ENCODE peak calls at places on chromosomes 12 and 14, in five cellular contexts. E, K, S, X and Q are unnamed samples.
A peak's percentile ranks its signal among the peaks of the same experiment; 100 is the strongest.

GRCh38 chr12:44942714-44943113 is 66.6 kb upstream of the NELL2 start:
- DNase-seq in E (no peak), K (no peak), S (no peak), X (no peak), Q (no peak)

GRCh38 chr14:104206281-104206904 is 68.0 kb downstream of the KIF26A start:
- DNase-seq in E (no peak), K (no peak), S (peak; percentile 61), X (no peak), Q (no peak)

GRCh38 chr14:95138876-95139275 is 18.5 kb downstream of the DICER1 start:
- DNase-seq in E (no peak), K (no peak), S (no peak), X (no peak), Q (no peak)

GRCh38 chr12:57116580-57117281 is 5.6 kb upstream of the STAT6 start:
- DNase-seq in E (no peak), K (no peak), S (no peak), X (no peak), Q (no peak)

GRCh38 chr12:23771230-23771949 is 178.1 kb downstream of the SOX5 start:
- DNase-seq in E (no peak), K (no peak), S (no peak), X (no peak), Q (no peak)

GRCh38 chr12:38153737-38154061 is 162.9 kb upstream of the ALG10B start:
- DNase-seq in E (no peak), K (no peak), S (no peak), X (no peak), Q (no peak)

GRCh38 chr12:57475271-57476161 is 4.2 kb downstream of the ARHGAP9 start:
- DNase-seq in E (peak; percentile 55), K (no peak), S (no peak), X (no peak), Q (no peak)

GRCh38 chr14:26622611-26623010 is 24.8 kb upstream of the NOVA1 start:
- DNase-seq in E (no peak), K (no peak), S (no peak), X (no peak), Q (no peak)

GRCh38 chr14:98900721-98901272 is 371.2 kb downstream of the BCL11B start:
- DNase-seq in E (no peak), K (no peak), S (no peak), X (no peak), Q (no peak)

GRCh38 chr14:52790011-52790755 is 1.2 kb downstream of the GNPNAT1 start:
- DNase-seq in E (no peak), K (peak; percentile 31), S (no peak), X (no peak), Q (no peak)

GRCh38 chr12:53990311-53991076 is 5.5 kb downstream of the HOXC10 start:
- DNase-seq in E (no peak), K (peak; percentile 67), S (no peak), X (no peak), Q (no peak)

GRCh38 chr14:82886670-82887069 is 1353.0 kb upstream of the SEL1L start:
- DNase-seq in E (no peak), K (no peak), S (no peak), X (no peak), Q (no peak)

GRCh38 chr12:79451365-79451764 is 239.4 kb downstream of the PAWR start:
- DNase-seq in E (no peak), K (peak; percentile 21), S (no peak), X (no peak), Q (no peak)

GRCh38 chr14:92586001-92586947 is 72.7 kb downstream of the RIN3 start:
- DNase-seq in E (no peak), K (peak; percentile 77), S (no peak), X (no peak), Q (no peak)

GRCh38 chr12:5003025-5003666 is 40.5 kb upstream of the KCNA5 start:
- DNase-seq in E (peak; percentile 78), K (peak; percentile 52), S (peak; percentile 62), X (peak; percentile 58), Q (peak; percentile 39)

GRCh38 chr14:50023671-50024490 is 92.5 kb downstream of the VCPKMT start:
- DNase-seq in E (no peak), K (peak; percentile 85), S (no peak), X (no peak), Q (no peak)

GRCh38 chr12:50442178-50442908 is 41.7 kb downstream of the LARP4 start:
- DNase-seq in E (no peak), K (no peak), S (no peak), X (no peak), Q (no peak)

GRCh38 chr14:47674148-47674545 is 1.3 kb downstream of the MDGA2 start:
- DNase-seq in E (peak; percentile 60), K (no peak), S (no peak), X (no peak), Q (no peak)

GRCh38 chr12:71665109-71665476 is 992 bp downstream of the THAP2 start:
- DNase-seq in E (no peak), K (peak; percentile 15), S (peak; percentile 27), X (no peak), Q (no peak)

GRCh38 chr12:50690923-50691322 is 73.0 kb upstream of the ATF1 start:
- DNase-seq in E (no peak), K (no peak), S (no peak), X (no peak), Q (no peak)

GRCh38 chr14:99604766-99605298 is 825 bp upstream of the CCDC85C start:
- DNase-seq in E (peak; percentile 62), K (peak; percentile 36), S (no peak), X (peak; percentile 69), Q (no peak)

GRCh38 chr12:124616394-124617343 is 49.3 kb upstream of the NCOR2 start:
- DNase-seq in E (no peak), K (no peak), S (no peak), X (no peak), Q (no peak)

GRCh38 chr12:131754184-131754583 is 43.3 kb downstream of the SFSWAP start:
- DNase-seq in E (no peak), K (no peak), S (no peak), X (no peak), Q (no peak)

GRCh38 chr14:55129428-55130193 is 559 bp downstream of the LGALS3 start:
- DNase-seq in E (peak; percentile 39), K (peak; percentile 84), S (peak; percentile 70), X (peak; percentile 72), Q (peak; percentile 25)

GRCh38 chr12:107402041-107403022 is 283.3 kb upstream of the PWP1 start:
- DNase-seq in E (peak; percentile 74), K (peak; percentile 89), S (peak; percentile 42), X (no peak), Q (peak; percentile 54)

GRCh38 chr12:107406932-107407331 is 278.7 kb upstream of the PWP1 start:
- DNase-seq in E (no peak), K (no peak), S (no peak), X (no peak), Q (no peak)

GRCh38 chr12:107400686-107401447 is 284.7 kb upstream of the PWP1 start:
- DNase-seq in E (no peak), K (no peak), S (no peak), X (no peak), Q (no peak)

GRCh38 chr12:107405436-107405835 is 280.2 kb upstream of the PWP1 start:
- DNase-seq in E (no peak), K (no peak), S (no peak), X (no peak), Q (no peak)

GRCh38 chr12:107404981-107405380 is 280.6 kb upstream of the PWP1 start:
- DNase-seq in E (peak; percentile 38), K (peak; percentile 74), S (no peak), X (no peak), Q (no peak)
- TF ChIP-seq CTCF in E (peak; percentile 27), K (peak; percentile 98), S (no peak), X (no peak), Q (no peak)

DNA sequence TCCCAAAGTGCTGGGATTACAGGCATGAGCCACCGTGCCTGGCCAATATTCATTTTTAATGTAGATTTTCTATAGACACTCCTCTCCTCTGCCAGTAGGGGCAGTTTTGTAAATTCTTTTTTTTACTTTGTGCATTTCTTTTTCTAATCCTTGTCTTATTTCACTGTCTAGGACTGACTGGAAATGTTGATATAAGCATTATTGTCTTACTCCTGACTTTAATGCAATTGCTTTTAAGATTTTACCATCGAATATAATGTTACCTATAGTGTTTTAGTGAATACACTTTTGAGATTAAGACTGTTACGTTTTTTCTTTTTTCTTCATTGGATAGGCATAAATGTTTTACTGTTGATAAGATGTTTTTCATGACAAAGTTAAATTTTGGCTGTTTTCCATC is 35.4 kb upstream of the EMP1 start:
- DNase-seq in E (no peak), K (no peak), S (no peak), X (no peak), Q (no peak)
- TF ChIP-seq CTCF in E (peak; percentile 71), K (peak; percentile 51), S (no peak), X (peak; percentile 43), Q (peak; percentile 70)

GRCh38 chr12:28998662-28999120 is 150.4 kb upstream of the FAR2 start:
- DNase-seq in E (peak; percentile 33), K (peak; percentile 92), S (no peak), X (no peak), Q (peak; percentile 39)
- TF ChIP-seq CTCF in E (peak; percentile 35), K (peak; percentile 100), S (no peak), X (no peak), Q (peak; percentile 16)

DNA sequence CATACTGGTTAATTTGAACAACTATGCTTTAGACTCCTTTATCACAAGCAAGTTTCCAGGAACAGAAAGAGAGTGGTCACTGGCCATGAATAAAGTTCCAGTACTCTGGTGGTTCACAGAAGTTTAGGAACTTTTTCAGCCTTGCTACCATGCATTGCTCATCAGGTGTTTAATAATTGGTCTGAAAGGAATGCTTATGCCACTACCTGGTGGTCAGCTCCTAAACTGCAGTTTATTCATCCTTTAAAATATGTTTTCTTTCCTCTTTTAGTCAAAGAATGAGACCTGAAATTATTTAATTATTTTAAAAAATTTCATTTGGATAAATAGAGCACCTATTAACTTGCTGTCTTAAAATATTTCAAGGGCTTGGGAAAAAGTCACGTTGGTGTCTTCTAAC is 260.1 kb upstream of the OR4E1 start:
- DNase-seq in E (no peak), K (peak; percentile 53), S (no peak), X (peak; percentile 10), Q (no peak)
- TF ChIP-seq CTCF in E (peak; percentile 55), K (peak; percentile 61), S (no peak), X (peak; percentile 85), Q (peak; percentile 55)